ENCODE peak calls at places on chromosomes 13 and 19, in six cellular contexts. B, H, U, V, S and Q are unnamed samples.

GRCh38 chr13:73335226-73335625 is 276.4 kb downstream of the KLF5 start:
- DNase-seq in U (no peak), S (no peak), B (no peak), V (no peak), H (no peak), Q (peak; percentile 69)

GRCh38 chr19:48372904-48373303 is 8.7 kb downstream of the SYNGR4 start:
- DNase-seq in V (no peak), U (no peak), B (no peak), S (no peak), H (peak; percentile 62), Q (no peak)

GRCh38 chr19:6378498-6378897 is 2.8 kb upstream of the PSPN start:
- DNase-seq in S (no peak), V (no peak), U (no peak), H (no peak), B (no peak), Q (no peak)

GRCh38 chr13:96898855-96899254 is 95.4 kb downstream of the OXGR1 start:
- DNase-seq in H (no peak), B (peak; percentile 38), V (no peak), U (no peak), S (no peak), Q (no peak)

GRCh38 chr19:15401397-15401710 is 17.4 kb downstream of the AKAP8L start:
- DNase-seq in V (no peak), H (no peak), U (no peak), B (no peak), S (no peak), Q (no peak)

GRCh38 chr19:45380107-45380506 is 9.7 kb upstream of the ERCC2 start:
- DNase-seq in H (no peak), S (no peak), U (no peak), V (no peak), B (no peak), Q (no peak)

GRCh38 chr13:36815069-36815468 is 4.0 kb upstream of the RFXAP start:
- DNase-seq in S (peak; percentile 9), B (no peak), U (no peak), H (no peak), V (no peak), Q (no peak)

GRCh38 chr19:5690955-5691204 is 785 bp downstream of the RPL36 start:
- DNase-seq in U (no peak), B (no peak), S (no peak), V (no peak), H (no peak), Q (no peak)

GRCh38 chr13:36192166-36192565 is 22.2 kb downstream of the SOHLH2 start:
- DNase-seq in V (no peak), S (no peak), H (no peak), B (no peak), U (no peak), Q (no peak)

DNA sequence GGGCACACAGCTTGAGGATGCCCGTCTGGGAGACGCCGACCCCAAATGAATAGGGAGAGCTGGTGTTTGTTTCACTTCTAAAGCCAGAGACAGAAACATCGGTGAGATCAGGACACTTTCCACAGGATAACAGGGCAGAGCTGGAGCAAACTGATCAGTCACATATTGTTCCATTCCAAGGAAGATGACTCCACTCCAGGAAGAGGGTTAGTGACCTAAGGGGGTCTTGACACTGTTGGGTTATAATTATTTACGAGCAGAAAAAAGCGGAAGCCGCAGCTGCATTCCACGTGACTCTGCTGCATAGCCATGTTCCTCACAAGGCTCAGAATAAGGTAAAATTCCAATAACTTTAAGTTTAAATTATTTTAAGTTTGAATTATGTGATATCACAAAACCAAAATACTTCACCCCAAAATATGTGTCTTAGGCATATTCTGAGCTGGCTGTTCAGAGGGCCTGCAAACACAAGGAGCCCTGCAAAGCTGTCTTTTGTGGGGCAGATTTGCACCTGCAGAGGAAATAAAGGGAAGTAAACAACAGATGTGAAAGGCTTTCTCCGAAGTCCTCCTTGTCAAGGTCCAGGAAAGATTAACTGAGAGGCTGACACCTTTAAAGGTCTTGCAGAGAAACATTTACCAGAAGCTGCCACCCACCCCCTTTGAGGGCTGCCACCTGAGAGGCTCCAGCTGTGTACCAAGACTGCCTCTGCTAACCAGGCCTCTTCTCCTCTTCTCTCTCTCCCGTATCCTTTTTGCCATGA is 819.2 kb downstream of the UQCRFS1 start:
- DNase-seq in B (no peak), S (no peak), H (no peak), V (no peak), U (no peak), Q (no peak)
- H3K27ac ChIP-seq in B (peak overlapping the region; percentile 25), S (no peak overlapping the region), H (no peak overlapping the region), V (no peak overlapping the region), U (no peak overlapping the region), Q (no peak overlapping the region)

GRCh38 chr13:50412046-50412617 is 396.9 kb downstream of the KCNRG start:
- DNase-seq in B (no peak), H (no peak), U (no peak), V (no peak), S (no peak), Q (no peak)
- H3K27ac ChIP-seq in B (no peak overlapping the region), H (no peak overlapping the region), U (peak overlapping the region; percentile 53), V (no peak overlapping the region), S (no peak overlapping the region), Q (no peak overlapping the region)

GRCh38 chr13:112918746-112919145 is 50.3 kb upstream of the MCF2L start:
- DNase-seq in S (no peak), H (no peak), U (no peak), V (no peak), B (no peak), Q (no peak)
- H3K27ac ChIP-seq in S (no peak overlapping the region), H (no peak overlapping the region), U (no peak overlapping the region), V (no peak overlapping the region), B (no peak overlapping the region), Q (no peak overlapping the region)

DNA sequence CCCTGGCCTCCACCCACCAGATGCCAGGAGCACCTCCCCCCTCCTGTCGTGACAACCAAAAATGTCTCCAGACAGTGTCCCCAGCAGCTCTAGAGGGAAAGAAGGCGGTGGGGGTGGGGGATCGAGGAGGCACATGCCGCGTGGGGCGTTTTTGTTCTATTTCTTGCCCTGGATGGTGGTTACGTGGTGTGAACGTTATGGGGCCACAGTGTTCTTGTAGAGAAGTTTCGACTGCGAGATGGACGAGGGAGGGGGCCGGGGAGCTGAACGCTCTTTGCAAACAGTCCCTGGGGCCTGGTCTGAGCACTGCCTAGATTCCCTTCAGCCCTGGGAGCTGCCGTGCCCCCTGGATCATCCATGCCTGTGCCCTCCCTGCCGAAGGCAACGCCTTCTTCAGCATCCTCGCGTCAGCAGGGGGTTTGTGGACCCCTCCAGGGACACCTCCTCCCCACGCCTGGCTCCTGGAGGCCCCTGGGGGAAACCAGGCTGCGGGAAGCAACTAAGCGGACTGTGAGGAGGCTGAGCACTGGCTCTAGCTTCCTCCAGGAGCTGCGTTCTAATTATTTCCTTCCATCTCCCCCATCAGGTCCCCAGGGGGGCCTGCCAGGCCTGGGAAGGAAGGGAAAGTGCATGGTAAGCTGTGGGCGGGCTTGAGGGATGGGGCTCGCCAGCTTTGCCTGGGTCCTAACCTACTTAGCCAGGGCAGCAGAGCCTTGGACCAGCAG is 131.5 kb downstream of the IER2 start:
- DNase-seq in V (no peak), B (no peak), H (no peak), S (no peak), U (no peak), Q (no peak)
- H3K27ac ChIP-seq in V (no peak overlapping the region), B (no peak overlapping the region), H (no peak overlapping the region), S (no peak overlapping the region), U (no peak overlapping the region), Q (no peak overlapping the region)

GRCh38 chr13:99257291-99257690 is 888 bp downstream of the GPR18 start:
- DNase-seq in V (no peak), U (no peak), S (no peak), B (no peak), H (no peak), Q (no peak)
- H3K27ac ChIP-seq in V (no peak overlapping the region), U (no peak overlapping the region), S (peak overlapping the region; percentile 80), B (no peak overlapping the region), H (no peak overlapping the region), Q (no peak overlapping the region)